ENCODE peak calls at places on chromosomes 3 and 15, in six cellular contexts. O is cardiac septum, N is left colon, S is AG09309, J is foreskin keratinocyte, X is activated T-cell treated with anti-CD3 and anti-CD28 coated beads for 1 hour. F is an unnamed sample.

GRCh38 chr3:184291044-184291737 is 7.8 kb upstream of the PSMD2 start:
- DNase-seq in O (no peak), N (no peak), S (no peak), J (no peak), X (no peak), F (no peak)

GRCh38 chr3:116057403-116058006 is 387.8 kb downstream of the LSAMP start:
- DNase-seq in O (no peak), N (no peak), S (no peak), J (no peak), X (no peak), F (no peak)

GRCh38 chr3:69562001-69562400 is 176.1 kb upstream of the FRMD4B start:
- DNase-seq in O (no peak), N (no peak), S (no peak), J (no peak), X (no peak), F (no peak)

GRCh38 chr3:103169289-103169688 is 734.5 kb downstream of the ZPLD1 start:
- DNase-seq in O (no peak), N (no peak), S (no peak), J (peak), X (no peak), F (no peak)

GRCh38 chr15:85745525-85745924 is 49.2 kb downstream of the KLHL25 start:
- DNase-seq in O (peak), N (no peak), S (no peak), J (no peak), X (no peak), F (peak)

GRCh38 chr3:182979719-182980191 is 583 bp downstream of the DCUN1D1 start:
- DNase-seq in O (no peak), N (peak), S (no peak), J (peak), X (no peak), F (no peak)

GRCh38 chr15:63514533-63514943 is 10.1 kb downstream of the USP3 start:
- DNase-seq in O (no peak), N (no peak), S (peak), J (peak), X (no peak), F (no peak)

GRCh38 chr15:68372291-68372811 is 59.6 kb downstream of the ITGA11 start:
- DNase-seq in O (peak), N (no peak), S (no peak), J (no peak), X (no peak), F (no peak)

GRCh38 chr3:45647148-45647619 is 42.0 kb upstream of the SACM1L start:
- DNase-seq in O (no peak), N (no peak), S (peak), J (peak), X (no peak), F (no peak)

GRCh38 chr3:123098411-123099330 is 31.8 kb downstream of the PDIA5 start:
- DNase-seq in O (peak), N (peak), S (no peak), J (no peak), X (no peak), F (peak)

GRCh38 chr3:48275292-48276027 is 34.6 kb downstream of the ZNF589 start:
- DNase-seq in O (no peak), N (no peak), S (no peak), J (peak), X (no peak), F (no peak)

GRCh38 chr3:123628996-123629746 is 44.3 kb upstream of the HACD2 start:
- DNase-seq in O (no peak), N (no peak), S (no peak), J (no peak), X (no peak), F (no peak)

GRCh38 chr15:67914537-67915373 is 74.9 kb upstream of the RNU6-1 start:
- DNase-seq in O (no peak), N (peak), S (no peak), J (no peak), X (no peak), F (no peak)

GRCh38 chr15:37143351-37143750 is 43.0 kb upstream of the MEIS2 start:
- DNase-seq in O (no peak), N (no peak), S (no peak), J (no peak), X (no peak), F (no peak)

GRCh38 chr3:184261270-184262165 is at the start of gene CAMK2N2:
- DNase-seq in O (no peak), N (peak), S (no peak), J (no peak), X (no peak), F (peak)

GRCh38 chr3:50447290-50447840 is 56.1 kb downstream of the CACNA2D2 start:
- DNase-seq in O (no peak), N (no peak), S (no peak), J (no peak), X (no peak), F (no peak)

GRCh38 chr3:31377045-31377642 is 155.6 kb upstream of the STT3B start:
- DNase-seq in O (no peak), N (no peak), S (peak), J (peak), X (no peak), F (no peak)

GRCh38 chr15:88440021-88440420 is 27.2 kb downstream of the MRPL46 start:
- DNase-seq in O (no peak), N (no peak), S (no peak), J (peak), X (no peak), F (no peak)

F was measured in spleen.